ENCODE peak calls at places on chromosomes 13 and 19, in five cellular contexts. One of them, this sample, is unnamed.

GRCh38 chr19:40576181-40576584 is 490 bp upstream of the SHKBP1 start:
- DNase-seq in HCEC 1CT: no peak
- DNase-seq in brain microvascular endothelial cell: no peak
- DNase-seq in kidney: no peak
- DNase-seq in amniotic stem cell: no peak
- DNase-seq in this sample: no peak

GRCh38 chr19:15432018-15432494 is 13.3 kb upstream of the AKAP8L start:
- DNase-seq in HCEC 1CT: no peak
- DNase-seq in brain microvascular endothelial cell: no peak
- DNase-seq in kidney: no peak
- DNase-seq in amniotic stem cell: no peak
- DNase-seq in this sample: no peak

GRCh38 chr13:104143760-104144406 is 1077.7 kb upstream of the SLC10A2 start:
- DNase-seq in HCEC 1CT: no peak
- DNase-seq in brain microvascular endothelial cell: no peak
- DNase-seq in kidney: no peak
- DNase-seq in amniotic stem cell: no peak
- DNase-seq in this sample: peak

GRCh38 chr19:10808937-10809655 is 26.9 kb downstream of the TMED1 start:
- DNase-seq in HCEC 1CT: no peak
- DNase-seq in brain microvascular endothelial cell: peak
- DNase-seq in kidney: no peak
- DNase-seq in amniotic stem cell: no peak
- DNase-seq in this sample: peak

GRCh38 chr13:37409756-37410155 is 188.8 kb downstream of the POSTN start:
- DNase-seq in HCEC 1CT: peak
- DNase-seq in brain microvascular endothelial cell: no peak
- DNase-seq in kidney: no peak
- DNase-seq in amniotic stem cell: no peak
- DNase-seq in this sample: no peak

GRCh38 chr19:55354698-55355212 is at the start of gene COX6B2:
- DNase-seq in HCEC 1CT: no peak
- DNase-seq in brain microvascular endothelial cell: no peak
- DNase-seq in kidney: peak
- DNase-seq in amniotic stem cell: no peak
- DNase-seq in this sample: no peak

GRCh38 chr13:44163108-44163507 is 210.5 kb upstream of the SERP2 start:
- DNase-seq in HCEC 1CT: no peak
- DNase-seq in brain microvascular endothelial cell: no peak
- DNase-seq in kidney: no peak
- DNase-seq in amniotic stem cell: no peak
- DNase-seq in this sample: no peak

GRCh38 chr19:33063356-33064116 is 1.2 kb downstream of the RHPN2 start:
- DNase-seq in HCEC 1CT: no peak
- DNase-seq in brain microvascular endothelial cell: no peak
- DNase-seq in kidney: no peak
- DNase-seq in amniotic stem cell: no peak
- DNase-seq in this sample: no peak

GRCh38 chr19:34428549-34429285 is 536 bp downstream of the UBA2 start:
- DNase-seq in HCEC 1CT: peak
- DNase-seq in brain microvascular endothelial cell: no peak
- DNase-seq in kidney: no peak
- DNase-seq in amniotic stem cell: no peak
- DNase-seq in this sample: peak

GRCh38 chr13:75771818-75772217 is 135.7 kb downstream of the LMO7 start:
- DNase-seq in HCEC 1CT: peak
- DNase-seq in brain microvascular endothelial cell: peak
- DNase-seq in kidney: no peak
- DNase-seq in amniotic stem cell: no peak
- DNase-seq in this sample: peak

GRCh38 chr19:51116736-51117135 is 8.0 kb upstream of the SIGLEC9 start:
- DNase-seq in HCEC 1CT: no peak
- DNase-seq in brain microvascular endothelial cell: no peak
- DNase-seq in kidney: peak
- DNase-seq in amniotic stem cell: no peak
- DNase-seq in this sample: peak

GRCh38 chr19:2151339-2152229 is at the start of gene AP3D1:
- DNase-seq in HCEC 1CT: peak
- DNase-seq in brain microvascular endothelial cell: peak
- DNase-seq in kidney: peak
- DNase-seq in amniotic stem cell: peak
- DNase-seq in this sample: peak

GRCh38 chr19:53868892-53869804 is 1.5 kb downstream of the MYADM start:
- DNase-seq in HCEC 1CT: peak
- DNase-seq in brain microvascular endothelial cell: peak
- DNase-seq in kidney: peak
- DNase-seq in amniotic stem cell: peak
- DNase-seq in this sample: peak

GRCh38 chr13:66886248-66886647 is 343.9 kb downstream of the PCDH9 start:
- DNase-seq in HCEC 1CT: no peak
- DNase-seq in brain microvascular endothelial cell: no peak
- DNase-seq in kidney: no peak
- DNase-seq in amniotic stem cell: no peak
- DNase-seq in this sample: no peak

GRCh38 chr13:34174671-34175145 is 356.8 kb downstream of the RFC3 start:
- DNase-seq in HCEC 1CT: no peak
- DNase-seq in brain microvascular endothelial cell: no peak
- DNase-seq in kidney: no peak
- DNase-seq in amniotic stem cell: no peak
- DNase-seq in this sample: no peak

GRCh38 chr13:77429320-77430142 is 102.6 kb upstream of the MYCBP2 start:
- DNase-seq in HCEC 1CT: peak
- DNase-seq in brain microvascular endothelial cell: peak
- DNase-seq in kidney: no peak
- DNase-seq in amniotic stem cell: no peak
- DNase-seq in this sample: peak

GRCh38 chr13:100024023-100024422 is 42.4 kb downstream of the ZIC2 start:
- DNase-seq in HCEC 1CT: no peak
- DNase-seq in brain microvascular endothelial cell: no peak
- DNase-seq in kidney: no peak
- DNase-seq in amniotic stem cell: no peak
- DNase-seq in this sample: no peak

GRCh38 chr13:29954082-29955043 is 103.9 kb upstream of the UBL3 start:
- DNase-seq in HCEC 1CT: no peak
- DNase-seq in brain microvascular endothelial cell: no peak
- DNase-seq in kidney: no peak
- DNase-seq in amniotic stem cell: no peak
- DNase-seq in this sample: no peak

GRCh38 chr13:61187471-61187870 is 228.2 kb downstream of the PCDH20 start:
- DNase-seq in HCEC 1CT: no peak
- DNase-seq in brain microvascular endothelial cell: no peak
- DNase-seq in kidney: no peak
- DNase-seq in amniotic stem cell: no peak
- DNase-seq in this sample: no peak

GRCh38 chr13:77056382-77056781 is 29.4 kb upstream of the FBXL3 start:
- DNase-seq in HCEC 1CT: no peak
- DNase-seq in brain microvascular endothelial cell: no peak
- DNase-seq in kidney: no peak
- DNase-seq in amniotic stem cell: no peak
- DNase-seq in this sample: no peak

GRCh38 chr13:58476176-58476575 is 844.6 kb downstream of the PCDH17 start:
- DNase-seq in HCEC 1CT: no peak
- DNase-seq in brain microvascular endothelial cell: no peak
- DNase-seq in kidney: no peak
- DNase-seq in amniotic stem cell: no peak
- DNase-seq in this sample: no peak

GRCh38 chr19:18848860-18849661 is 17.3 kb downstream of the UPF1 start:
- DNase-seq in HCEC 1CT: peak
- DNase-seq in brain microvascular endothelial cell: peak
- DNase-seq in kidney: peak
- DNase-seq in amniotic stem cell: no peak
- DNase-seq in this sample: no peak

GRCh38 chr19:48970923-48971395 is 5.8 kb downstream of the FTL start:
- DNase-seq in HCEC 1CT: peak
- DNase-seq in brain microvascular endothelial cell: peak
- DNase-seq in kidney: peak
- DNase-seq in amniotic stem cell: peak
- DNase-seq in this sample: peak

GRCh38 chr13:109348514-109349340 is 437.7 kb downstream of the IRS2 start:
- DNase-seq in HCEC 1CT: peak
- DNase-seq in brain microvascular endothelial cell: no peak
- DNase-seq in kidney: no peak
- DNase-seq in amniotic stem cell: no peak
- DNase-seq in this sample: peak

GRCh38 chr19:39736088-39736487 is 1.7 kb downstream of the CLC start:
- DNase-seq in HCEC 1CT: no peak
- DNase-seq in brain microvascular endothelial cell: no peak
- DNase-seq in kidney: no peak
- DNase-seq in amniotic stem cell: no peak
- DNase-seq in this sample: no peak

GRCh38 chr19:17954401-17954800 is 12.5 kb upstream of the KCNN1 start:
- DNase-seq in HCEC 1CT: no peak
- DNase-seq in brain microvascular endothelial cell: no peak
- DNase-seq in kidney: no peak
- DNase-seq in amniotic stem cell: no peak
- DNase-seq in this sample: no peak

This sample was measured in HT1080.